ENCODE peak calls at places on chromosomes 2 and 18, in six cellular contexts. I, X, U, D, Z and O are unnamed samples.

GRCh38 chr2:167212054-167212648 is 323.9 kb downstream of the XIRP2 start:
- DNase-seq in Z (peak; percentile 48), U (peak; percentile 34), X (peak; percentile 68), I (peak; percentile 10), D (peak; percentile 84), O (peak; percentile 77)

GRCh38 chr2:234670804-234671203 is 173.9 kb upstream of the ARL4C start:
- DNase-seq in I (no peak), D (no peak), Z (no peak), U (no peak), X (no peak), O (no peak)

GRCh38 chr2:86039178-86039962 is 66.3 kb downstream of the POLR1A start:
- DNase-seq in I (no peak), X (no peak), U (no peak), D (no peak), Z (no peak), O (no peak)

GRCh38 chr18:79872423-79872822 is 74.7 kb downstream of the KCNG2 start:
- DNase-seq in Z (no peak), I (no peak), D (no peak), X (no peak), U (no peak), O (no peak)

GRCh38 chr2:166984797-166985196 is 96.5 kb downstream of the XIRP2 start:
- DNase-seq in Z (peak; percentile 25), X (no peak), I (no peak), D (no peak), U (peak; percentile 20), O (no peak)

GRCh38 chr2:3633982-3634630 is 23.9 kb upstream of the ALLC start:
- DNase-seq in Z (no peak), I (no peak), D (no peak), U (no peak), X (no peak), O (no peak)

GRCh38 chr2:103008586-103008985 is 246.8 kb downstream of the TMEM182 start:
- DNase-seq in I (no peak), Z (no peak), U (no peak), D (peak; percentile 49), X (no peak), O (no peak)

GRCh38 chr18:79309572-79310278 is 86.0 kb upstream of the NFATC1 start:
- DNase-seq in Z (peak; percentile 3), X (no peak), I (no peak), U (peak; percentile 2), D (no peak), O (peak; percentile 33)

GRCh38 chr2:28610583-28611201 is 114.8 kb downstream of the PLB1 start:
- DNase-seq in Z (peak; percentile 98), U (peak; percentile 96), I (peak; percentile 86), D (no peak), X (peak; percentile 76), O (no peak)

GRCh38 chr2:241803387-241804325 is 5.3 kb upstream of the NEU4 start:
- DNase-seq in X (peak; percentile 59), D (peak; percentile 82), U (peak; percentile 34), I (no peak), Z (peak; percentile 64), O (peak; percentile 80)

GRCh38 chr18:22846088-22846683 is 86.9 kb upstream of the RBBP8 start:
- DNase-seq in X (peak; percentile 25), D (peak; percentile 21), Z (peak; percentile 47), U (no peak), I (peak; percentile 21), O (peak; percentile 77)

GRCh38 chr2:197839327-197839726 is 34.9 kb downstream of the PLCL1 start:
- DNase-seq in U (no peak), X (no peak), Z (no peak), I (no peak), D (no peak), O (no peak)

GRCh38 chr2:12202702-12203101 is 456.3 kb downstream of the LPIN1 start:
- DNase-seq in Z (peak; percentile 9), U (no peak), X (peak; percentile 7), I (no peak), D (no peak), O (no peak)

GRCh38 chr2:238493880-238494572 is 67.3 kb downstream of the ASB1 start:
- DNase-seq in X (peak; percentile 28), I (no peak), U (no peak), Z (no peak), D (no peak), O (no peak)

GRCh38 chr2:118668431-118669424 is 178.7 kb downstream of the EN1 start:
- DNase-seq in D (no peak), Z (peak; percentile 99), I (peak; percentile 16), X (peak; percentile 21), U (peak; percentile 99), O (no peak)

GRCh38 chr2:28442328-28442727 is 49.7 kb downstream of the FOSL2 start:
- DNase-seq in D (no peak), Z (no peak), X (no peak), I (no peak), U (no peak), O (no peak)

GRCh38 chr2:68190991-68191731 is 33.5 kb downstream of the PNO1 start:
- DNase-seq in U (peak; percentile 73), Z (peak; percentile 75), I (peak; percentile 27), D (no peak), X (no peak), O (no peak)

GRCh38 chr18:77700051-77700450 is 450.4 kb downstream of the GALR1 start:
- DNase-seq in X (no peak), Z (peak; percentile 18), U (peak; percentile 4), D (no peak), I (no peak), O (no peak)

GRCh38 chr18:36376361-36376760 is 78.8 kb downstream of the FHOD3 start:
- DNase-seq in I (no peak), U (no peak), Z (peak; percentile 59), X (no peak), D (no peak), O (no peak)

GRCh38 chr2:50143822-50144575 is 887.9 kb downstream of the NRXN1 start:
- DNase-seq in U (peak; percentile 16), D (peak; percentile 64), I (no peak), X (peak; percentile 66), Z (peak; percentile 28), O (peak; percentile 68)

GRCh38 chr18:57469884-57470283 is 34.7 kb downstream of the ONECUT2 start:
- DNase-seq in D (no peak), I (no peak), Z (no peak), U (no peak), X (peak; percentile 30), O (no peak)

GRCh38 chr18:7618821-7619410 is 51.8 kb downstream of the PTPRM start:
- DNase-seq in U (peak; percentile 34), X (no peak), Z (peak; percentile 37), I (no peak), D (no peak), O (no peak)

GRCh38 chr18:7614030-7614429 is 46.9 kb downstream of the PTPRM start:
- DNase-seq in D (no peak), Z (no peak), U (no peak), I (no peak), X (no peak), O (no peak)

GRCh38 chr18:7616661-7617060 is 49.5 kb downstream of the PTPRM start:
- DNase-seq in D (no peak), U (peak; percentile 38), I (no peak), X (no peak), Z (peak; percentile 54), O (no peak)

GRCh38 chr18:7617738-7618422 is 50.8 kb downstream of the PTPRM start:
- DNase-seq in Z (peak; percentile 97), X (peak; percentile 37), D (peak; percentile 59), U (peak; percentile 97), I (no peak), O (no peak)

GRCh38 chr18:7615840-7616239 is 48.7 kb downstream of the PTPRM start:
- DNase-seq in D (no peak), X (no peak), I (no peak), Z (no peak), U (no peak), O (no peak)
- H3K4me1 ChIP-seq in D (no peaks in the 10 kb centered on the region), X (peaks cover 17% of the 10 kb centered on the region), I (no peaks in the 10 kb centered on the region), Z (no peaks in the 10 kb centered on the region), U (peaks cover 33% of the 10 kb centered on the region), O (no peaks in the 10 kb centered on the region)

DNA sequence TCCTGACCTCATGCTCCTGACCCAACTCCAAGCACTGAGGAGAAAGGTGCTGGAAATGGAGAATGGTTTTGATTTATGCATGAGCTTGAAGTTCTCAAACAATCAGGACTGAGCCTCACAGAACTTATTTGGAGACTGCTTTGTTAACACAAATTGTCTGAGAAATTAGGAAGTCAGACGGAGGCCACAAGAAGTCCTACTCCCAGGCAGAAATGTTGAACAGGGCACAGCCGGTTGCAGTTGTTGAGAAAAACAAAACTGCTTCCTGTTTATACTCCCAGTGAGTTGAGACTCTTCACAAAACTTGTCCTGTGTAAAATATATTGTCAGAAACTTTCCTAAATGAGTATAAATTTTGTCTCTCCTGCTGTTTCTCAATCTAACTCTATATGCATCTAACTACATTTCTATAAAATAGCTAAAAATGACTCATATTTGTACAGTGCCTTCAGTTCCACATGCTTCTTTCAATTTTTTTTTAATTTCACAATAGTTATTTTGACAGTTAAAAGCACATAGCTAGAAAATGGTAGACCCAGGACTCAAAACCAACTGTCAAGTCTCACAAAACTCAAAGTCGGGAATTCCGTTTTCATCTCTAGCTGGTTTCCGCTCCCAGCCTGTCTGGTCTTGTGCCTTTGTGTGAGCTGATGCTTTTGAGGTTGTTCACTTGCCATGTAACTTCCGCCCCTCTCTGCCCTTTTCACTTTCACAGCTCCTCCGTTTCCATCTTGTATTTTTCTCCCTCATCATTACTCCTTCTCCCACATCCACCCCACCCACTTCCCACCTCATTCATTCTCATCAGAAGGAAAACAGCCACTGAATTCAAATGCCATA is 215.1 kb downstream of the SUCLG1 start:
- DNase-seq in Z (no peak), X (no peak), I (no peak), U (no peak), D (no peak), O (no peak)
- TF ChIP-seq EZH2 in Z (no peak), X (no peak), I (no peak), U (no peak), D (no peak), O (no peak)

DNA sequence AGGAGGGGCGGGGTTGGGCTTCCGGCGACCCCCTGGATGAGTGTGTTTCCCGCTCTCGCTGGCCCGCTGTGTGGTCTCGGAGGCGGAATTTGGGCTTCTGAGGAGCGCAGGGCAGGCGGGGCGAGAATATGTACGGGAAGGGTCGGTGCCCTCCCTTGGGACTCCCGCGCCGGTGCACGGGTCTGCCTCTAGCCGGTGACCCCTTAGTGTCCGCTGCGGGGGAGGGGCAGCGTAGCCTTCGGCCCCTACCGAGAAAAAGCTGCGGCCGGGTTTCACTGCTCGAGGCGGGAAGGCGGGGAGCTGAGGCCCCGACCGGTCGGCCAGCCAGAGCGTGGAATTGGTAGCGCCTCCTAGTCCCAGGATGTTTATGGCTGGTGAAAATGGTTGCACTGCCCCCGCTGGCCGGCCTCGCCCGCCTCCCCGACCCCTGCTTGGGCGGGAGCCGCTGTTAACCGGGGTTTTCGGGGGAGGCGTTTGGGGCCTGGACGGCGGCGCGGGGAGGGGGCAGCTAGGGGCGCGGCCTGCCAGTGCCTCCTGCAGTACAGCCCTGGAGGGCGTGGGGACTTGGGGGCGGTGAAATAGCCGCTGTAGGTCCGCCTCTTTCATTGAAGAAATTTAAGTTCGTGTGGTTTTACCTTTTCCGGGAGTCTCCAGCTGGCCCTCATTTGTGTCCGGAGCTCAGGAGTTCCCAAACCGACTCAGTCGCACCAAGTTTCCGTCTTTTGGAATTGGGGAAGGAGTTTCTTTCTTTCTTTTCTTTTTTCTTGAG is at the start of gene UGP2:
- DNase-seq in Z (peak; percentile 96), I (peak; percentile 80), X (peak; percentile 95), U (peak; percentile 91), D (peak; percentile 96), O (peak; percentile 88)
- TF ChIP-seq CTCF in Z (peak; percentile 21), I (peak; percentile 20), X (peak; percentile 30), U (no peak), D (peak; percentile 41), O (peak; percentile 52)

DNA sequence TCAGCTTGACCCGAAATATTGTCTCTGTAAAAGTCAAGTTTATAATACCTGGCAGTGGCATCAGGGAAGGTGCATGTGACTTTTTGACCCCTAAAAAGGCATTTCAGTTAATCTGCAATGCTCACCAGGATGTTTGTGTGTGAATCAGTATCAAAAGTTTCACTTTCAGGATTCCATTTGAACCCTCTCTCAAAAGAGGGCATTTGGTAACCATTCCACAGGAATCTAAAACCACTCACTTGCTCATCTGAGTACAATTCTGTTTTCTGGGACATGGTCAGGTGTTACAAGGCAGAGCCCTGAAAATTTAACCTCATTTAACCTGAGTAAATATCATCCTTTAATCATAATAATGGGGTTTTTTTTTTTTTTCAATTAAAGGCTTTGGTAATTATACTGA is 77.9 kb upstream of the KLF7 start:
- DNase-seq in D (no peak), X (no peak), Z (no peak), U (no peak), I (no peak), O (no peak)
- H3K4me1 ChIP-seq in D (peaks cover 4% of the 10 kb centered on the region), X (no peaks in the 10 kb centered on the region), Z (peaks cover 19% of the 10 kb centered on the region), U (peaks cover 30% of the 10 kb centered on the region), I (no peaks in the 10 kb centered on the region), O (no peaks in the 10 kb centered on the region)